ENCODE peak calls at places on chromosomes 6 and 20, in ten cellular contexts. D is thyroid gland, C is lower lobe of right lung, V is lung, Q is psoas muscle, G is RWPE1, I is GM23248, S is cardiac muscle cell, F is AG04450, U is A549. Y is an unnamed sample.

GRCh38 chr20:3647418-3647817 is 15.8 kb downstream of the GFRA4 start:
- DNase-seq in D (no peak), C (no peak), V (no peak), Q (no peak), G (no peak), I (no peak), S (no peak), F (no peak), U (no peak), Y (no peak)

GRCh38 chr6:42029881-42030280 is 20.4 kb upstream of the TAF8 start:
- DNase-seq in D (no peak), C (no peak), V (no peak), Q (no peak), G (no peak), I (no peak), S (no peak), F (no peak), U (no peak), Y (no peak)

GRCh38 chr6:107822154-107823046 is 1.7 kb downstream of the SCML4 start:
- DNase-seq in D (peak; percentile 20), C (no peak), V (no peak), Q (no peak), G (no peak), I (no peak), S (peak; percentile 4), F (no peak), U (no peak), Y (peak; percentile 25)

GRCh38 chr6:89299451-89299850 is 15.6 kb downstream of the GABRR2 start:
- DNase-seq in D (no peak), C (no peak), V (no peak), Q (no peak), G (no peak), I (peak; percentile 10), S (no peak), F (no peak), U (peak; percentile 32), Y (no peak)

GRCh38 chr6:123850555-123850954 is 46.9 kb downstream of the NKAIN2 start:
- DNase-seq in D (no peak), C (no peak), V (no peak), Q (no peak), G (no peak), I (no peak), S (no peak), F (no peak), U (no peak), Y (no peak)

GRCh38 chr6:155968921-155969320 is 513.3 kb upstream of the NOX3 start:
- DNase-seq in D (no peak), C (no peak), V (no peak), Q (no peak), G (no peak), I (no peak), S (no peak), F (no peak), U (no peak), Y (no peak)

GRCh38 chr20:24816907-24817306 is 132.2 kb upstream of the CST7 start:
- DNase-seq in D (no peak), C (no peak), V (no peak), Q (no peak), G (no peak), I (no peak), S (no peak), F (no peak), U (no peak), Y (no peak)

GRCh38 chr6:149565539-149566371 is 420 bp upstream of the GINM1 start:
- DNase-seq in D (peak; percentile 93), C (peak; percentile 93), V (peak; percentile 96), Q (peak; percentile 93), G (peak; percentile 98), I (peak; percentile 97), S (peak; percentile 97), F (peak; percentile 86), U (peak; percentile 92), Y (peak; percentile 94)

GRCh38 chr6:16687045-16687444 is 74.2 kb downstream of the ATXN1 start:
- DNase-seq in D (no peak), C (no peak), V (no peak), Q (no peak), G (no peak), I (no peak), S (no peak), F (no peak), U (no peak), Y (no peak)

GRCh38 chr6:16684896-16685554 is 76.2 kb downstream of the ATXN1 start:
- DNase-seq in D (no peak), C (no peak), V (no peak), Q (no peak), G (peak; percentile 59), I (peak; percentile 93), S (peak; percentile 49), F (no peak), U (peak; percentile 55), Y (no peak)

GRCh38 chr6:16681260-16681873 is 79.9 kb downstream of the ATXN1 start:
- DNase-seq in D (peak; percentile 86), C (no peak), V (no peak), Q (peak; percentile 51), G (peak; percentile 89), I (peak; percentile 96), S (peak; percentile 94), F (peak; percentile 63), U (peak; percentile 74), Y (no peak)

GRCh38 chr6:16683524-16684194 is 77.6 kb downstream of the ATXN1 start:
- DNase-seq in D (peak; percentile 79), C (no peak), V (peak; percentile 48), Q (peak; percentile 38), G (peak; percentile 79), I (peak; percentile 82), S (peak; percentile 85), F (no peak), U (peak; percentile 66), Y (peak; percentile 25)

GRCh38 chr6:16684195-16684689 is 77.0 kb downstream of the ATXN1 start:
- DNase-seq in D (peak; percentile 38), C (peak; percentile 73), V (peak; percentile 67), Q (no peak), G (no peak), I (no peak), S (peak; percentile 39), F (no peak), U (peak; percentile 31), Y (no peak)
- H3K27ac ChIP-seq in D (peak overlapping the region; percentile 79), C (peak overlapping the region; percentile 33), V (no peak overlapping the region), Q (peak overlapping the region; percentile 49), G (peak overlapping the region; percentile 80), I (peak overlapping the region; percentile 39), S (no peak overlapping the region), F (no peak overlapping the region), U (peak overlapping the region; percentile 80), Y (no peak overlapping the region)

DNA sequence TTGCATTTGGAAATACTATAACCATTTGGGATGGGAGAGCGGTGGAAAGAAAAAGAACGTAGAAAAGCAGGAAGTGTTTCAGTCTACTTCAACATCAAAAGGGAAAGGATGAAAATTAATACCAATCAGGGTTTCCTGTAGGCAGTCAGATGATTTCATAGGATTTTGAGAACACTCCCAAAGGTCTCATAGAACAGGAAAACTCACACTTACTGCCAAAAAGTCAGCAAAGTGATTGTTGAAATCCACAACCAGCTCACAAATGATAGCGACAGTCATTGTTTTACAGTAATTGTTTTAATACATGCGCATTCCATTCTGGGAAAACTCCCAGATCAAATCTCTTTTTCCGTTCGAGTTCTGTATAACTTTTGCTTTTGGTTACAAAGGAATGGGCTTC is 5.3 kb upstream of the CNKSR3 start:
- DNase-seq in D (no peak), C (no peak), V (no peak), Q (no peak), G (no peak), I (peak; percentile 14), S (peak; percentile 46), F (no peak), U (no peak), Y (no peak)
- H3K27ac ChIP-seq in D (no peak overlapping the region), C (peak overlapping the region; percentile 26), V (no peak overlapping the region), Q (no peak overlapping the region), G (no peak overlapping the region), I (no peak overlapping the region), S (no peak overlapping the region), F (no peak overlapping the region), U (no peak overlapping the region), Y (peak overlapping the region; percentile 99)

GRCh38 chr6:117167520-117168271 is 97.7 kb upstream of the VGLL2 start:
- DNase-seq in D (no peak), C (no peak), V (no peak), Q (peak; percentile 37), G (peak; percentile 23), I (peak; percentile 48), S (no peak), F (no peak), U (peak; percentile 1), Y (peak; percentile 18)
- H3K27ac ChIP-seq in D (no peak overlapping the region), C (no peak overlapping the region), V (no peak overlapping the region), Q (peak overlapping the region; percentile 80), G (peak overlapping the region; percentile 69), I (no peak overlapping the region), S (no peak overlapping the region), F (no peak overlapping the region), U (no peak overlapping the region), Y (no peak overlapping the region)

DNA sequence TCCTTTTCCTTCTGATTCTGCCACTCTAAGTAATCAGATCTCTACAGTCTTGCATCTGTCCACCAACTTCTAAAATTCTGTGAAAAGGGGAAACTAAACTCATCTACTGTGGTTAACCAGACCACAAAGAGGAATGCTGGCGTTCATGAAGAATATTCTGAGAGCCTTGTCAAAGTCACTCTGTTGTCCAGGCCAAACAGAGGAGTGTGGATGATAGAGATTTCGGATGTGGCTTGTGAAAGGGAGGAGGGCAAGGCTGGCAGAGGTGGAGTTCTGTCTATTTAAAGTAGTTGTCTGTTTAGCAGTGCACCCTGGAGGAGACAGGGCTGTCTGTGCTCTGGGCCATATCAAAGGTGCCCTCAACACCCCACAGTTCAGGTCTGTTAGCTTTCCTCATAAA is 33.9 kb downstream of the CCN2 start:
- DNase-seq in D (no peak), C (no peak), V (no peak), Q (no peak), G (no peak), I (peak; percentile 11), S (peak; percentile 23), F (no peak), U (no peak), Y (no peak)
- H3K27ac ChIP-seq in D (no peak overlapping the region), C (no peak overlapping the region), V (no peak overlapping the region), Q (no peak overlapping the region), G (no peak overlapping the region), I (no peak overlapping the region), S (no peak overlapping the region), F (no peak overlapping the region), U (no peak overlapping the region), Y (no peak overlapping the region)

GRCh38 chr6:157763129-157763893 is 59.7 kb upstream of the SNX9 start:
- DNase-seq in D (peak; percentile 100), C (peak; percentile 93), V (peak; percentile 97), Q (peak; percentile 60), G (peak; percentile 97), I (peak; percentile 76), S (peak; percentile 68), F (no peak), U (peak; percentile 84), Y (peak; percentile 99)
- H3K27ac ChIP-seq in D (peak overlapping the region; percentile 67), C (no peak overlapping the region), V (peak overlapping the region; percentile 1), Q (peak overlapping the region; percentile 63), G (peak overlapping the region; percentile 64), I (peak overlapping the region; percentile 99), S (no peak overlapping the region), F (peak overlapping the region; percentile 93), U (peak overlapping the region; percentile 87), Y (peak overlapping the region; percentile 86)